ENCODE peak calls at places on chromosomes 6 and 20, in five cellular contexts. One of them, this sample, is unnamed.

GRCh38 chr6:132257561-132257960 is 143.7 kb downstream of the MOXD1 start:
- DNase-seq in ovary: no peak
- DNase-seq in Panc1: no peak
- DNase-seq in upper lobe of left lung: no peak
- DNase-seq in testis: no peak
- DNase-seq in this sample: no peak

GRCh38 chr6:122789078-122789861 is at the start of gene SMPDL3A:
- DNase-seq in ovary: peak
- DNase-seq in Panc1: peak
- DNase-seq in upper lobe of left lung: peak
- DNase-seq in testis: peak
- DNase-seq in this sample: peak

GRCh38 chr6:73074175-73074574 is 151.1 kb downstream of the KHDC1L start:
- DNase-seq in ovary: no peak
- DNase-seq in Panc1: peak
- DNase-seq in upper lobe of left lung: no peak
- DNase-seq in testis: no peak
- DNase-seq in this sample: no peak

GRCh38 chr20:17619351-17620093 is 49.6 kb downstream of the DSTN start:
- DNase-seq in ovary: no peak
- DNase-seq in Panc1: no peak
- DNase-seq in upper lobe of left lung: peak
- DNase-seq in testis: no peak
- DNase-seq in this sample: no peak

GRCh38 chr6:149438855-149439254 is 38.8 kb downstream of the SUMO4 start:
- DNase-seq in ovary: no peak
- DNase-seq in Panc1: no peak
- DNase-seq in upper lobe of left lung: no peak
- DNase-seq in testis: no peak
- DNase-seq in this sample: no peak

GRCh38 chr6:79004239-79004638 is 73.8 kb downstream of the PHIP start:
- DNase-seq in ovary: no peak
- DNase-seq in Panc1: no peak
- DNase-seq in upper lobe of left lung: no peak
- DNase-seq in testis: no peak
- DNase-seq in this sample: no peak

GRCh38 chr6:166379800-166380199 is 2.9 kb downstream of the MPC1 start:
- DNase-seq in ovary: no peak
- DNase-seq in Panc1: no peak
- DNase-seq in upper lobe of left lung: no peak
- DNase-seq in testis: no peak
- DNase-seq in this sample: no peak

GRCh38 chr20:61588356-61589054 is 336.4 kb downstream of the CDH4 start:
- DNase-seq in ovary: no peak
- DNase-seq in Panc1: no peak
- DNase-seq in upper lobe of left lung: no peak
- DNase-seq in testis: no peak
- DNase-seq in this sample: no peak

GRCh38 chr6:111765681-111766523 is 107.3 kb downstream of the FYN start:
- DNase-seq in ovary: no peak
- DNase-seq in Panc1: no peak
- DNase-seq in upper lobe of left lung: no peak
- DNase-seq in testis: no peak
- DNase-seq in this sample: no peak

GRCh38 chr20:21515300-21516179 is 1.7 kb upstream of the NKX2-2 start:
- DNase-seq in ovary: no peak
- DNase-seq in Panc1: no peak
- DNase-seq in upper lobe of left lung: peak
- DNase-seq in testis: no peak
- DNase-seq in this sample: no peak

GRCh38 chr6:133315811-133316210 is 74.7 kb downstream of the EYA4 start:
- DNase-seq in ovary: no peak
- DNase-seq in Panc1: no peak
- DNase-seq in upper lobe of left lung: no peak
- DNase-seq in testis: no peak
- DNase-seq in this sample: no peak

GRCh38 chr6:153001767-153002612 is 519 bp downstream of the MTRF1L start:
- DNase-seq in ovary: no peak
- DNase-seq in Panc1: no peak
- DNase-seq in upper lobe of left lung: no peak
- DNase-seq in testis: no peak
- DNase-seq in this sample: peak

GRCh38 chr20:61422636-61423425 is 170.8 kb downstream of the CDH4 start:
- DNase-seq in ovary: no peak
- DNase-seq in Panc1: no peak
- DNase-seq in upper lobe of left lung: no peak
- DNase-seq in testis: no peak
- DNase-seq in this sample: no peak

GRCh38 chr6:130134594-130134993 is 88.2 kb downstream of the SAMD3 start:
- DNase-seq in ovary: no peak
- DNase-seq in Panc1: no peak
- DNase-seq in upper lobe of left lung: no peak
- DNase-seq in testis: no peak
- DNase-seq in this sample: no peak

GRCh38 chr20:32070282-32070681 is 18.2 kb downstream of the HCK start:
- DNase-seq in ovary: no peak
- DNase-seq in Panc1: no peak
- DNase-seq in upper lobe of left lung: no peak
- DNase-seq in testis: no peak
- DNase-seq in this sample: no peak

GRCh38 chr20:32075534-32075933 is 23.5 kb downstream of the HCK start:
- DNase-seq in ovary: no peak
- DNase-seq in Panc1: no peak
- DNase-seq in upper lobe of left lung: no peak
- DNase-seq in testis: no peak
- DNase-seq in this sample: no peak

GRCh38 chr20:32070690-32071213 is 18.7 kb downstream of the HCK start:
- DNase-seq in ovary: no peak
- DNase-seq in Panc1: no peak
- DNase-seq in upper lobe of left lung: no peak
- DNase-seq in testis: no peak
- DNase-seq in this sample: no peak

GRCh38 chr20:32071395-32072167 is 19.5 kb downstream of the HCK start:
- DNase-seq in ovary: no peak
- DNase-seq in Panc1: no peak
- DNase-seq in upper lobe of left lung: peak
- DNase-seq in testis: no peak
- DNase-seq in this sample: no peak

GRCh38 chr20:32072168-32072721 is 20.2 kb downstream of the HCK start:
- DNase-seq in ovary: no peak
- DNase-seq in Panc1: no peak
- DNase-seq in upper lobe of left lung: no peak
- DNase-seq in testis: no peak
- DNase-seq in this sample: no peak
- H3K27ac ChIP-seq in ovary: no peak
- H3K27ac ChIP-seq in Panc1: no peak
- H3K27ac ChIP-seq in upper lobe of left lung: no peak
- H3K27ac ChIP-seq in testis: no peak
- H3K27ac ChIP-seq in this sample: no peak

GRCh38 chr6:84653027-84653551 is 111.3 kb downstream of the TBX18 start:
- DNase-seq in ovary: no peak
- DNase-seq in Panc1: no peak
- DNase-seq in upper lobe of left lung: no peak
- DNase-seq in testis: no peak
- DNase-seq in this sample: no peak
- H3K27ac ChIP-seq in ovary: no peak
- H3K27ac ChIP-seq in Panc1: no peak
- H3K27ac ChIP-seq in upper lobe of left lung: no peak
- H3K27ac ChIP-seq in testis: no peak
- H3K27ac ChIP-seq in this sample: no peak

GRCh38 chr20:63232235-63233060 is 3.3 kb upstream of the BIRC7 start:
- DNase-seq in ovary: no peak
- DNase-seq in Panc1: peak
- DNase-seq in upper lobe of left lung: peak
- DNase-seq in testis: no peak
- DNase-seq in this sample: no peak
- H3K27ac ChIP-seq in ovary: no peak
- H3K27ac ChIP-seq in Panc1: peak
- H3K27ac ChIP-seq in upper lobe of left lung: no peak
- H3K27ac ChIP-seq in testis: no peak
- H3K27ac ChIP-seq in this sample: no peak

GRCh38 chr6:37280162-37280895 is 22.4 kb upstream of the TMEM217 start:
- DNase-seq in ovary: no peak
- DNase-seq in Panc1: no peak
- DNase-seq in upper lobe of left lung: no peak
- DNase-seq in testis: no peak
- DNase-seq in this sample: no peak

GRCh38 chr6:37285861-37286311 is 27.9 kb upstream of the TMEM217 start:
- DNase-seq in ovary: no peak
- DNase-seq in Panc1: no peak
- DNase-seq in upper lobe of left lung: no peak
- DNase-seq in testis: no peak
- DNase-seq in this sample: no peak

GRCh38 chr6:37283268-37283667 is 25.3 kb upstream of the TMEM217 start:
- DNase-seq in ovary: no peak
- DNase-seq in Panc1: no peak
- DNase-seq in upper lobe of left lung: no peak
- DNase-seq in testis: no peak
- DNase-seq in this sample: no peak

GRCh38 chr6:37284781-37285180 is 26.8 kb upstream of the TMEM217 start:
- DNase-seq in ovary: no peak
- DNase-seq in Panc1: no peak
- DNase-seq in upper lobe of left lung: no peak
- DNase-seq in testis: no peak
- DNase-seq in this sample: no peak

GRCh38 chr6:37283786-37284185 is 25.8 kb upstream of the TMEM217 start:
- DNase-seq in ovary: no peak
- DNase-seq in Panc1: no peak
- DNase-seq in upper lobe of left lung: no peak
- DNase-seq in testis: peak
- DNase-seq in this sample: no peak
- H3K27ac ChIP-seq in ovary: no peak
- H3K27ac ChIP-seq in Panc1: no peak
- H3K27ac ChIP-seq in upper lobe of left lung: no peak
- H3K27ac ChIP-seq in testis: peak
- H3K27ac ChIP-seq in this sample: no peak

GRCh38 chr6:92710048-92710447 is 709.3 kb downstream of the EPHA7 start:
- DNase-seq in ovary: no peak
- DNase-seq in Panc1: no peak
- DNase-seq in upper lobe of left lung: no peak
- DNase-seq in testis: no peak
- DNase-seq in this sample: no peak

GRCh38 chr6:92716638-92717037 is 702.7 kb downstream of the EPHA7 start:
- DNase-seq in ovary: no peak
- DNase-seq in Panc1: no peak
- DNase-seq in upper lobe of left lung: no peak
- DNase-seq in testis: no peak
- DNase-seq in this sample: no peak

DNA sequence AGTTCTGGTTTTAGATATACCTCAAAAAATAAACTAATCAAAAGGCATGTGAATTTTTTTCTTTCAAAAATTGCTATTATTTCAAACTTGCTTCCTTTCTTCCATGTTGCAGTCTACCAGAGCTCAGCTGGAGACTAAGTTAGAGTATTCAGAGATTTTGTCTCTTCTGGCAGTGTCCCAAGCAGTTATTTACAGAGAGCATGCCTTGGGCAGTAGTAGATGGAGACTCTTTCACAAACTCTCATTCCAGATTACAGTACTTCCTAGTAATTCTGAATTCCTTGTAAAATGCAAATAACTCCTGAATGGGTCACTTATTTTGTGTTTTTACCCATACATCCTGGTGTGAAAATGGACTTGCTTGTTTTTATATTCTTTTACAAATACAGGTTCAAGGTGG is 703.4 kb downstream of the EPHA7 start:
- DNase-seq in ovary: no peak
- DNase-seq in Panc1: no peak
- DNase-seq in upper lobe of left lung: no peak
- DNase-seq in testis: no peak
- DNase-seq in this sample: no peak
- H3K27ac ChIP-seq in ovary: no peak
- H3K27ac ChIP-seq in Panc1: no peak
- H3K27ac ChIP-seq in upper lobe of left lung: no peak
- H3K27ac ChIP-seq in testis: no peak
- H3K27ac ChIP-seq in this sample: no peak

GRCh38 chr6:44262467-44263356 is 2.6 kb downstream of the NFKBIE start:
- DNase-seq in ovary: no peak
- DNase-seq in Panc1: no peak
- DNase-seq in upper lobe of left lung: no peak
- DNase-seq in testis: no peak
- DNase-seq in this sample: peak
- H3K27ac ChIP-seq in ovary: no peak
- H3K27ac ChIP-seq in Panc1: peak
- H3K27ac ChIP-seq in upper lobe of left lung: peak
- H3K27ac ChIP-seq in testis: no peak
- H3K27ac ChIP-seq in this sample: peak

This sample was measured in spleen.